ENCODE peak calls at places on chromosomes 3 and 15, in seven cellular contexts. L is A549, R is GM12891, Y is CD14-positive monocyte, E is NCI-H1048, D is mammary epithelial cell, F is EH. Z is an unnamed sample.

GRCh38 chr3:139448104-139448503 is 28.2 kb downstream of the RBP2 start:
- DNase-seq in L (no peak), R (no peak), Y (no peak), E (no peak), D (peak; percentile 12), F (peak; percentile 5), Z (no peak)

GRCh38 chr3:138854204-138854603 is 19.5 kb upstream of the PIK3CB start:
- DNase-seq in L (no peak), R (no peak), Y (no peak), E (no peak), D (no peak), F (no peak), Z (no peak)

GRCh38 chr15:72229076-72229946 is 1.7 kb downstream of the PKM start:
- DNase-seq in L (no peak), R (no peak), Y (no peak), E (no peak), D (peak; percentile 38), F (peak; percentile 41), Z (no peak)

GRCh38 chr15:91047545-91048199 is 25.3 kb upstream of the VPS33B start:
- DNase-seq in L (no peak), R (no peak), Y (no peak), E (no peak), D (no peak), F (peak; percentile 18), Z (no peak)

GRCh38 chr3:127820871-127821853 is 1.2 kb downstream of the MGLL start:
- DNase-seq in L (no peak), R (no peak), Y (peak; percentile 67), E (no peak), D (no peak), F (peak; percentile 55), Z (peak; percentile 80)

GRCh38 chr3:14801031-14801430 is 17.7 kb upstream of the FGD5 start:
- DNase-seq in L (no peak), R (no peak), Y (no peak), E (no peak), D (no peak), F (no peak), Z (no peak)

GRCh38 chr3:14719006-14719405 is 44.1 kb downstream of the C3orf20 start:
- DNase-seq in L (no peak), R (no peak), Y (no peak), E (no peak), D (no peak), F (no peak), Z (no peak)

GRCh38 chr3:143302638-143303171 is 183.1 kb downstream of the CHST2 start:
- DNase-seq in L (no peak), R (no peak), Y (no peak), E (no peak), D (peak; percentile 80), F (peak; percentile 95), Z (no peak)

GRCh38 chr3:169467703-169468102 is 195.8 kb downstream of the MECOM start:
- DNase-seq in L (no peak), R (no peak), Y (no peak), E (no peak), D (no peak), F (no peak), Z (no peak)

GRCh38 chr3:148790841-148791240 is 36.8 kb upstream of the CPB1 start:
- DNase-seq in L (no peak), R (no peak), Y (no peak), E (no peak), D (no peak), F (no peak), Z (peak; percentile 29)

GRCh38 chr3:13479582-13480339 is at the start of gene HDAC11:
- DNase-seq in L (peak; percentile 99), R (peak; percentile 100), Y (peak; percentile 99), E (peak; percentile 89), D (peak; percentile 94), F (peak; percentile 98), Z (peak; percentile 100)

Z was measured in left colon.